ENCODE peak calls at places on chromosomes 16 and 17, in seven cellular contexts. J is GM12878, D is K562, Z is HCT116, L is H1, T is SK-N-SH, G is HepG2. U is an unnamed sample.

GRCh38 chr17:10126554-10127493 is 71.6 kb downstream of the GAS7 start:
- DNase-seq in J (no peak), D (no peak), Z (no peak), L (no peak), T (peak; percentile 63), G (no peak), U (peak; percentile 38)

GRCh38 chr16:14449790-14450463 is 180.1 kb downstream of the PARN start:
- DNase-seq in J (no peak), D (no peak), Z (no peak), L (no peak), T (no peak), G (no peak), U (no peak)

GRCh38 chr17:8225813-8226535 is 15.6 kb upstream of the AURKB start:
- DNase-seq in J (peak; percentile 68), D (peak; percentile 85), Z (peak; percentile 74), L (peak; percentile 91), T (no peak), G (no peak), U (no peak)

GRCh38 chr16:50265716-50266336 is 525 bp upstream of the ADCY7 start:
- DNase-seq in J (no peak), D (no peak), Z (no peak), L (no peak), T (no peak), G (no peak), U (no peak)

GRCh38 chr16:52725043-52725442 is 178.1 kb upstream of the TOX3 start:
- DNase-seq in J (no peak), D (no peak), Z (no peak), L (no peak), T (no peak), G (no peak), U (no peak)

GRCh38 chr16:48082516-48082915 is 73.3 kb downstream of the ABCC12 start:
- DNase-seq in J (no peak), D (no peak), Z (no peak), L (no peak), T (no peak), G (no peak), U (no peak)

GRCh38 chr16:8660841-8661301 is 13.5 kb upstream of the ABAT start:
- DNase-seq in J (no peak), D (peak; percentile 65), Z (peak; percentile 62), L (peak; percentile 87), T (peak; percentile 81), G (peak; percentile 71), U (peak; percentile 40)

GRCh38 chr17:44385287-44386181 is 3.9 kb downstream of the ITGA2B start:
- DNase-seq in J (no peak), D (peak; percentile 93), Z (peak; percentile 61), L (peak; percentile 95), T (peak; percentile 97), G (peak; percentile 65), U (peak; percentile 90)

GRCh38 chr17:145671-146541 is 8.5 kb downstream of the SCGB1C2 start:
- DNase-seq in J (no peak), D (no peak), Z (no peak), L (peak; percentile 45), T (no peak), G (no peak), U (no peak)

GRCh38 chr16:84976644-84977400 is 34.5 kb downstream of the ZDHHC7 start:
- DNase-seq in J (no peak), D (no peak), Z (no peak), L (no peak), T (no peak), G (peak; percentile 97), U (no peak)

GRCh38 chr17:35988164-35988563 is 1.6 kb upstream of the CCL14 start:
- DNase-seq in J (no peak), D (no peak), Z (no peak), L (no peak), T (no peak), G (no peak), U (no peak)

GRCh38 chr16:48537275-48537674 is 72.7 kb downstream of the N4BP1 start:
- DNase-seq in J (no peak), D (no peak), Z (no peak), L (peak; percentile 41), T (no peak), G (no peak), U (no peak)

GRCh38 chr17:18877104-18877503 is 19.2 kb downstream of the PRPSAP2 start:
- DNase-seq in J (no peak), D (no peak), Z (no peak), L (no peak), T (no peak), G (no peak), U (no peak)

GRCh38 chr17:67629963-67630320 is 87.8 kb upstream of the NOL11 start:
- DNase-seq in J (no peak), D (peak; percentile 6), Z (peak; percentile 23), L (no peak), T (peak; percentile 59), G (peak; percentile 24), U (peak; percentile 71)

GRCh38 chr16:89557230-89557935 is 3.1 kb upstream of the RPL13 start:
- DNase-seq in J (no peak), D (peak; percentile 90), Z (peak; percentile 77), L (peak; percentile 98), T (peak; percentile 88), G (peak; percentile 90), U (peak; percentile 78)

GRCh38 chr16:77603656-77604055 is 118.7 kb upstream of the NUDT7 start:
- DNase-seq in J (no peak), D (no peak), Z (no peak), L (no peak), T (no peak), G (no peak), U (peak; percentile 6)
- TF ChIP-seq JUND in J (no peak), D (no peak), Z (no peak), L (no peak), T (no peak), G (no peak), U (no peak)

GRCh38 chr16:57899771-57900661 is 70.9 kb downstream of the CNGB1 start:
- DNase-seq in J (no peak), D (peak; percentile 81), Z (peak; percentile 59), L (peak; percentile 89), T (peak; percentile 86), G (peak; percentile 60), U (peak; percentile 16)
- TF ChIP-seq JUND in J (no peak), D (no peak), Z (no peak), L (no peak), T (no peak), G (no peak), U (no peak)

GRCh38 chr17:82384051-82384729 is 12.6 kb downstream of the UTS2R start:
- DNase-seq in J (no peak), D (no peak), Z (no peak), L (no peak), T (peak; percentile 75), G (peak; percentile 29), U (no peak)

GRCh38 chr17:82383411-82383810 is 11.8 kb downstream of the UTS2R start:
- DNase-seq in J (no peak), D (no peak), Z (no peak), L (no peak), T (peak; percentile 70), G (no peak), U (no peak)

GRCh38 chr17:82385559-82386255 is 14.1 kb downstream of the UTS2R start:
- DNase-seq in J (no peak), D (no peak), Z (no peak), L (no peak), T (no peak), G (no peak), U (no peak)

GRCh38 chr17:82386256-82386831 is 14.8 kb downstream of the UTS2R start:
- DNase-seq in J (no peak), D (no peak), Z (no peak), L (no peak), T (no peak), G (no peak), U (no peak)

GRCh38 chr17:82384730-82385429 is 13.3 kb downstream of the UTS2R start:
- DNase-seq in J (no peak), D (peak; percentile 23), Z (no peak), L (no peak), T (peak; percentile 59), G (peak; percentile 74), U (peak; percentile 95)
- TF ChIP-seq JUND in J (no peak), D (no peak), Z (no peak), L (no peak), T (no peak), G (no peak), U (no peak)

DNA sequence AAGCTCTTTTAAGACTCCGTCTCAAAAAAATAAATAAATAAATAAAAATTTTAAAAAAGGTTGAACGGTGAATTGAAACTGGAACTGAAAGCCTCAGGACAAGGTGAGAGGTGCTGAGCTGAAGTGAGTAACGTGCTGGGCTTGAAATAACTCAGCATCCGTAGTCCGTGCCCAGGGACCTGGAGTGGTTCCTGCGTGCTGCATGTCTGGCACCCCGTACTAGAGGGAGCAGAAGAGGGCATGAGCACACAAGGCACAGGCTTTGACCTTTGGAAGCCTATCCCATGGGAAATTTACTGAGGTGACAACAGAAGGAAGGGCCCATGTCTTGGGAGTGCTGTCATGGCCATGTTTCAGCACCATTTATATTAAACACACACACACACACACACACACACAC is 4.5 kb upstream of the MEIOB start:
- DNase-seq in J (peak; percentile 20), D (no peak), Z (no peak), L (no peak), T (no peak), G (no peak), U (no peak)
- TF ChIP-seq JUND in J (no peak), D (no peak), Z (no peak), L (no peak), T (no peak), G (no peak), U (no peak)